ENCODE peak calls at places on chromosomes 3 and 15, in four cellular contexts. I is bronchial epithelial cell, C is psoas muscle, V is sigmoid colon. U is an unnamed sample.

GRCh38 chr3:138440596-138440995 is 6.2 kb downstream of the ESYT3 start:
- DNase-seq in I (peak; percentile 47), C (no peak), V (no peak), U (peak; percentile 66)

GRCh38 chr3:172104471-172105072 is 65.2 kb downstream of the FNDC3B start:
- DNase-seq in I (peak; percentile 79), C (no peak), V (no peak), U (peak; percentile 80)

GRCh38 chr15:88913017-88913849 is at the start of gene MFGE8:
- DNase-seq in C (peak; percentile 85), V (peak; percentile 85), I (peak; percentile 89), U (peak; percentile 95)

GRCh38 chr15:96354731-96355560 is 24.4 kb downstream of the NR2F2 start:
- DNase-seq in I (peak; percentile 76), C (no peak), V (no peak), U (peak; percentile 87)

GRCh38 chr3:12178091-12178820 is 19.5 kb upstream of the TIMP4 start:
- DNase-seq in V (peak; percentile 72), C (peak; percentile 52), I (peak; percentile 52), U (peak; percentile 43)

GRCh38 chr3:150216041-150216811 is 191.9 kb upstream of the TSC22D2 start:
- DNase-seq in C (peak; percentile 47), V (no peak), I (peak; percentile 29), U (peak; percentile 49)

GRCh38 chr15:68303560-68304436 is 26.3 kb downstream of the FEM1B start:
- DNase-seq in C (no peak), V (no peak), I (no peak), U (no peak)

GRCh38 chr3:72482589-72483249 is 365.5 kb downstream of the SHQ1 start:
- DNase-seq in C (peak; percentile 78), V (peak; percentile 73), I (peak; percentile 74), U (peak; percentile 70)

DNA sequence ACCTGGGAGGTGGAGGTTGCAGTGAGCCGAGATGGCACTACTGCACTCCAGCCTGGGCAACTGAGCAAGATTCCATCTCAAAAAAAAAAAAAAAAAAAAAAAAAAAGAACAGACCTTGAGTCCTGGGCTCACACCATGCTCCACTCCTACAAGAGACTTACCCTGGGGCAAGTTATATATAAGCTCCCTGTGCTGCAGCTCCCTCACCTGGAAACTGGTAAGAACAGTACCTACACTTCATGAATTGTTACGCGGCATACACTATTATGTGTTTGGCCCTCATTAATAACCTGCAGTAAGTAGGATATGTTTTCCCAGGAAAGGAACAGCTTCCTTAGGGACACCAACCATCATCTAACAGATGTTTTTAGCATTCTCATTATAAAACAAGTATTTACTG is 119.6 kb downstream of the FMN1 start:
- DNase-seq in I (peak; percentile 46), C (no peak), V (no peak), U (peak; percentile 62)
- TF ChIP-seq CTCF in I (peak; percentile 31), C (peak; percentile 27), V (no peak), U (peak; percentile 46)

GRCh38 chr3:162034368-162034767 is 537.8 kb downstream of the OTOL1 start:
- DNase-seq in C (no peak), I (no peak), V (no peak), U (peak; percentile 2)
- TF ChIP-seq CTCF in C (no peak), I (no peak), V (no peak), U (no peak)

GRCh38 chr15:70093070-70093469 is 4.6 kb downstream of the TLE3 start:
- DNase-seq in V (no peak), I (no peak), C (no peak), U (no peak)
- TF ChIP-seq CTCF in V (no peak), I (no peak), C (no peak), U (no peak)

GRCh38 chr15:25784141-25784540 is 79.0 kb downstream of the ATP10A start:
- DNase-seq in I (no peak), C (no peak), V (peak; percentile 41), U (no peak)

GRCh38 chr15:25784876-25785642 is 78.1 kb downstream of the ATP10A start:
- DNase-seq in C (no peak), V (peak; percentile 58), I (no peak), U (no peak)

GRCh38 chr15:25783134-25783533 is 80.0 kb downstream of the ATP10A start:
- DNase-seq in I (no peak), V (peak; percentile 40), C (no peak), U (no peak)

GRCh38 chr15:25785643-25786029 is 77.5 kb downstream of the ATP10A start:
- DNase-seq in C (no peak), V (peak; percentile 57), I (no peak), U (no peak)

DNA sequence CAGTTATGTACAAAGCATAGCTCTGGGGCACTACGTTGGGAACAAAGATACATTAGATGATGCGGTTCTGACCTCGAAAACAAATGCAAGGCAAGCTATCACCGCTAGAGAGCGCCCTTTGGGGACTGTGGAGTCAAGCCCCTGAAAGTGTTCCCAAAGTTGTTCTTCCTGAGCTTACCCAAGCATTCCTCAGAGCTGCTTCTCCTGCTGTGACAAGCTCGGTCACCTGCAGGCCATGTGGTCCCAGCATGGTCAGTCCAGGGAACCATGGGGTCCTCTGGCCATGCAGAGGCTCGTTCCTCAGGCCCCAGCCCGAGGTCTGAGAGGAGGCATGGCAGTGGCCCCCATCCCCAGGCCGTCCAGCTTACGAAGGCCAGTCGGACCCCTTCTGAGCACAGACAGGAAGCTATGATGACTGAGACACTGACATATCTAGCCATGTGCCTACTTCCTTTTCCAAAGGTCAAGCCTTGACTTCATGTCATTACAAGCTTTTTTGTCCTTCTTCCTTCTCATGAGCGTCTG is 79.5 kb downstream of the ATP10A start:
- DNase-seq in C (no peak), I (no peak), V (peak; percentile 54), U (no peak)
- TF ChIP-seq CTCF in C (no peak), I (no peak), V (no peak), U (peak; percentile 7)

DNA sequence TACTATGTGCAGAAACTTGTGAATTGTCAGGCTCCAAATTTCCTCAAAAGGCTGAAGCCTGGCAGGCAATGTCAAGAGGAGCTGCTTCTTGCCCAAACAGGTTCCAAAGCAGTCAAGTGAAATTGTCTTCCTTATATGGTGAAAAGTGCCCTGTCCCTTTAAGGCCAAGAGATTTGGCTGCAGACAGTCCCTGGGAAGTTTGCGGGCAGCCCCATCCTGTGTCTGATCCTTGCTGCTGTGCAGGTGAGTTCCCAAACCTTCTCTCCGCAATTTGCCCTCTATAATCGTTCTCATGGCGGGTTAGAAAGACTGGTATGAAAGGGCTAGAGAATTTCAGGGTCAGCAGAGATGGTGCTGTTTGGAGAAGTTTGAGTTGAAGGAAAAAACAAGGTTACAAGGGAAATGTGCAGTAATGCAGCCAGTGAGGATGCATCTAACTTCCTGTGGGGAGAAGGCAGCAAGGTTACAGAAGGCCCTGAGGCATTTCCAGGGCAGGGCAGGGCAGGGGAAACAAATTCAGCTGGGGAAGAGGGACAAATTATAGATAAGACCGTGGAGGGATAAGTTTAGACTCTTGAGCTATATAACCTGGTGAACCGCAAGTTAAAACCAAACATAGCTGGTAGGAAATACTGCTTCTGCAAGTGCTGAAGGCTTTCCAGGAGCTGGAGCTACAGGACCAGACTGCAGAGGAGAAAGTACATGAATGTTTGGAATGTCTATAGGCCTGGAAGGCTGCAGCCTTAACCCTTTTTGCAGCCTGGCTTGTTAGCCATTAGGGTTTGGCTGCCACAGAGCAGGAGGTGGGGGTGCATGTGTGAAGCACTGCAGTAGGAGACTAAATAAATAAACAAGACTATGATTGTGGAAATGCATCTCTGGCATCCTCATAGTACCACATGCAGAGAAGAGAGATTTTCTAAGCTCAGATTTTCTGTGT is 256.2 kb upstream of the IL12A start:
- DNase-seq in C (no peak), V (no peak), I (peak; percentile 71), U (peak; percentile 64)
- TF ChIP-seq CTCF in C (no peak), V (no peak), I (no peak), U (no peak)

GRCh38 chr15:99507016-99507731 is 58.6 kb upstream of the MEF2A start:
- DNase-seq in I (no peak), C (no peak), V (no peak), U (no peak)

GRCh38 chr15:99503411-99503810 is 62.4 kb upstream of the MEF2A start:
- DNase-seq in I (no peak), C (no peak), V (no peak), U (no peak)

GRCh38 chr15:99506399-99506798 is 59.4 kb upstream of the MEF2A start:
- DNase-seq in I (no peak), V (no peak), C (no peak), U (no peak)

GRCh38 chr15:99504071-99504822 is 61.5 kb upstream of the MEF2A start:
- DNase-seq in V (no peak), C (no peak), I (no peak), U (no peak)

GRCh38 chr15:99504823-99505551 is 60.8 kb upstream of the MEF2A start:
- DNase-seq in C (no peak), I (peak; percentile 51), V (no peak), U (peak; percentile 55)
- TF ChIP-seq CTCF in C (no peak), I (peak; percentile 18), V (no peak), U (no peak)

U was measured in epithelial cell of esophagus.